ENCODE peak calls at places on chromosomes 1 and 21, in nine cellular contexts. C, S, X, L, V, O, E, F and M are unnamed samples.

GRCh38 chr1:203406446-203407045 is 55.6 kb upstream of the FMOD start:
- DNase-seq in L (peak), C (no peak), X (no peak), E (no peak), V (no peak), O (no peak), S (peak), F (no peak), M (no peak)

GRCh38 chr1:22332795-22333499 is 118.7 kb upstream of the ZBTB40 start:
- DNase-seq in S (no peak), C (no peak), L (no peak), X (no peak), E (no peak), F (no peak), O (no peak), V (no peak), M (no peak)

GRCh38 chr1:173920868-173921267 is 3.7 kb upstream of the SERPINC1 start:
- DNase-seq in E (no peak), X (no peak), C (no peak), S (no peak), O (no peak), L (no peak), F (no peak), V (no peak), M (no peak)

GRCh38 chr1:23763040-23763577 is 15.1 kb upstream of the PITHD1 start:
- DNase-seq in C (no peak), V (no peak), S (no peak), F (no peak), X (no peak), O (no peak), E (no peak), L (no peak), M (no peak)

GRCh38 chr1:154170547-154171221 is 15.8 kb upstream of the NUP210L start:
- DNase-seq in F (no peak), L (no peak), S (no peak), O (no peak), E (no peak), X (peak), V (no peak), C (peak), M (no peak)

GRCh38 chr21:42652527-42653491 is 612 bp upstream of the PDE9A start:
- DNase-seq in S (no peak), F (no peak), L (peak), X (peak), E (no peak), V (peak), C (peak), O (no peak), M (peak)

GRCh38 chr21:45950740-45951515 is 30.6 kb upstream of the COL6A1 start:
- DNase-seq in S (no peak), F (no peak), E (peak), V (peak), O (no peak), L (peak), X (no peak), C (no peak), M (no peak)

GRCh38 chr1:237794071-237794470 is 96.7 kb downstream of the ZP4 start:
- DNase-seq in V (no peak), X (no peak), E (no peak), C (no peak), F (no peak), S (no peak), L (no peak), O (no peak), M (no peak)

GRCh38 chr1:55131801-55132200 is 83.4 kb downstream of the USP24 start:
- DNase-seq in V (no peak), L (peak), C (no peak), S (no peak), E (no peak), F (no peak), O (no peak), X (no peak), M (no peak)

GRCh38 chr21:44653123-44653522 is 1.3 kb downstream of the KRTAP12-4 start:
- DNase-seq in X (no peak), L (no peak), C (no peak), O (no peak), F (no peak), S (peak), E (no peak), V (no peak), M (no peak)

GRCh38 chr1:214505134-214505533 is 46.3 kb downstream of the PTPN14 start:
- DNase-seq in V (no peak), F (no peak), E (no peak), O (no peak), X (no peak), S (no peak), L (no peak), C (no peak), M (no peak)

GRCh38 chr1:203499643-203500278 is 5.8 kb downstream of the OPTC start:
- DNase-seq in F (no peak), O (no peak), E (no peak), X (no peak), C (no peak), L (no peak), V (no peak), S (no peak), M (no peak)

GRCh38 chr1:149888160-149888998 is 11.0 kb upstream of the BOLA1 start:
- DNase-seq in F (peak), S (peak), V (peak), C (peak), L (peak), O (no peak), E (peak), X (peak), M (peak)

GRCh38 chr21:37244506-37245083 is 22.5 kb downstream of the VPS26C start:
- DNase-seq in L (no peak), S (no peak), V (no peak), X (no peak), F (no peak), E (peak), O (no peak), C (no peak), M (no peak)

GRCh38 chr1:63611231-63611630 is 18.0 kb downstream of the PGM1 start:
- DNase-seq in O (no peak), F (no peak), S (no peak), V (no peak), E (no peak), L (peak), C (no peak), X (no peak), M (no peak)

GRCh38 chr1:81305997-81306452 is 494.7 kb upstream of the ADGRL2 start:
- DNase-seq in O (peak), L (peak), F (no peak), V (no peak), X (no peak), C (peak), E (peak), S (peak), M (no peak)

GRCh38 chr1:212775241-212775640 is 16.3 kb downstream of the NSL1 start:
- DNase-seq in V (no peak), E (no peak), C (no peak), F (no peak), L (no peak), X (no peak), O (no peak), S (no peak), M (no peak)

GRCh38 chr21:41480086-41480690 is 27.8 kb downstream of the TMPRSS2 start:
- DNase-seq in C (no peak), O (no peak), S (no peak), X (no peak), V (no peak), E (no peak), L (no peak), F (no peak), M (peak)